ENCODE peak calls at places on chromosome 22, in four cellular contexts. X is HCT116, H is MM.1S, A is fibroblast of lung. I is an unnamed sample. For H3K4me1, the result is how much of the 10 kb centered on the place peaks cover.

GRCh38 chr22:29029202-29030000 is 32.2 kb downstream of the C22orf31 start:
- DNase-seq in X (no peak), H (no peak), A (no peak), I (no peak)

GRCh38 chr22:31127181-31127772 is 4.5 kb downstream of the INPP5J start:
- DNase-seq in X (no peak), H (no peak), A (no peak), I (no peak)

GRCh38 chr22:23415490-23415851 is 164.6 kb downstream of the IGLL1 start:
- DNase-seq in X (no peak), H (no peak), A (no peak), I (no peak)

GRCh38 chr22:35150163-35151107 is 84.5 kb downstream of the ISX start:
- DNase-seq in X (peak), H (peak), A (peak), I (peak)

GRCh38 chr22:30206964-30207363 is 39.6 kb downstream of the LIF start:
- DNase-seq in X (peak), H (no peak), A (peak), I (peak)

GRCh38 chr22:32528984-32529982 is 54.7 kb downstream of the FBXO7 start:
- DNase-seq in X (peak), H (peak), A (peak), I (peak)

GRCh38 chr22:17492247-17492646 is 71.1 kb upstream of the SLC25A18 start:
- DNase-seq in X (no peak), H (no peak), A (no peak), I (no peak)

GRCh38 chr22:44988671-44989070 is 21.1 kb downstream of the PHF21B start:
- DNase-seq in X (no peak), H (no peak), A (no peak), I (no peak)

GRCh38 chr22:35957589-35957988 is 71.0 kb downstream of the RBFOX2 start:
- DNase-seq in X (no peak), H (no peak), A (no peak), I (no peak)

GRCh38 chr22:29475550-29475949 is 4.5 kb upstream of the NEFH start:
- DNase-seq in X (no peak), H (no peak), A (no peak), I (no peak)

GRCh38 chr22:29216873-29217666 is 11.4 kb downstream of the EMID1 start:
- DNase-seq in X (no peak), H (no peak), A (no peak), I (peak)

GRCh38 chr22:23844739-23845202 is 6.0 kb upstream of the DERL3 start:
- DNase-seq in X (no peak), H (no peak), A (no peak), I (no peak)

GRCh38 chr22:23555118-23555517 is 25.0 kb downstream of the IGLL1 start:
- DNase-seq in X (no peak), H (no peak), A (no peak), I (no peak)

GRCh38 chr22:19197997-19198865 is 19.7 kb upstream of the SLC25A1 start:
- DNase-seq in X (no peak), H (no peak), A (no peak), I (no peak)

GRCh38 chr22:46113910-46114517 is 36.3 kb upstream of the PPARA start:
- DNase-seq in X (no peak), H (no peak), A (no peak), I (no peak)

GRCh38 chr22:46053563-46054090 is 76.7 kb upstream of the WNT7B start:
- DNase-seq in X (no peak), H (peak), A (peak), I (peak)

GRCh38 chr22:30823015-30823370 is 128.3 kb downstream of the OSBP2 start:
- DNase-seq in X (no peak), H (no peak), A (no peak), I (no peak)

GRCh38 chr22:44380716-44381500 is 68.2 kb upstream of the SHISAL1 start:
- DNase-seq in X (no peak), H (no peak), A (no peak), I (no peak)

GRCh38 chr22:43090130-43090789 is 1.1 kb upstream of the TTLL1 start:
- DNase-seq in X (peak), H (peak), A (peak), I (peak)

GRCh38 chr22:43096420-43096819 is 7.2 kb upstream of the TTLL1 start:
- DNase-seq in X (no peak), H (no peak), A (no peak), I (no peak)

GRCh38 chr22:43092085-43092484 is 2.9 kb upstream of the TTLL1 start:
- DNase-seq in X (no peak), H (no peak), A (no peak), I (no peak)

GRCh38 chr22:43094551-43094950 is 5.4 kb upstream of the TTLL1 start:
- DNase-seq in X (no peak), H (no peak), A (no peak), I (no peak)

DNA sequence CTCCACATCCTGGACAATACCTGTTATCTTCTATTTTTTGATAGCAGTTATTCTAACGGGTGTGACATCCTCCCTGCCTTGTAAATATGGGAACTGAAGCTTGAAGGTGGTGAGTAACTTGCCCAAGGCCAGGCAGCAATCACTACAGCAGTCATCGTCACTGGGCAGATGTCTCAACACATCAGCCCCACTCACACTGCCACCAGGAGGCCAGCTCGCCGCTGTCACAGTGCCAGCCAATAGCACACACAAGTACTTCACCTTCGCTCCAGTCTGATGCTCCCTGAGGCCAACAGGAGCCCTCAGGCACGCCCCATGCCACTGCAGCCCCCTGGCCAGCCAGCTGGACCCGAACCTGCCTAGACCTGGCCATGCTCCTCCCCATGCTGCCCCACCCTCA is 4.9 kb upstream of the TTLL1 start:
- DNase-seq in X (no peak), H (no peak), A (no peak), I (peak)
- TF ChIP-seq CTCF in X (no peak), H (no peak), A (no peak), I (peak)

GRCh38 chr22:38843716-38844660 is at the start of gene NPTXR:
- DNase-seq in X (no peak), H (no peak), A (peak), I (no peak)
- TF ChIP-seq EZH2 in X (no peak), H (peak), A (peak), I (peak)

GRCh38 chr22:37661160-37661924 is 2.8 kb downstream of the PDXP start:
- DNase-seq in X (no peak), H (no peak), A (peak), I (peak)

GRCh38 chr22:37662039-37662438 is 3.5 kb downstream of the PDXP start:
- DNase-seq in X (no peak), H (no peak), A (no peak), I (no peak)

GRCh38 chr22:37659897-37660708 is 1.6 kb downstream of the PDXP start:
- DNase-seq in X (no peak), H (no peak), A (no peak), I (no peak)

GRCh38 chr22:37659066-37659896 is 758 bp downstream of the PDXP start:
- DNase-seq in X (no peak), H (peak), A (no peak), I (no peak)

GRCh38 chr22:37660709-37661045 is 2.2 kb downstream of the PDXP start:
- DNase-seq in X (no peak), H (no peak), A (no peak), I (no peak)
- H3K4me1 ChIP-seq in X (under half), H (under half), A (under half), I (under half)

DNA sequence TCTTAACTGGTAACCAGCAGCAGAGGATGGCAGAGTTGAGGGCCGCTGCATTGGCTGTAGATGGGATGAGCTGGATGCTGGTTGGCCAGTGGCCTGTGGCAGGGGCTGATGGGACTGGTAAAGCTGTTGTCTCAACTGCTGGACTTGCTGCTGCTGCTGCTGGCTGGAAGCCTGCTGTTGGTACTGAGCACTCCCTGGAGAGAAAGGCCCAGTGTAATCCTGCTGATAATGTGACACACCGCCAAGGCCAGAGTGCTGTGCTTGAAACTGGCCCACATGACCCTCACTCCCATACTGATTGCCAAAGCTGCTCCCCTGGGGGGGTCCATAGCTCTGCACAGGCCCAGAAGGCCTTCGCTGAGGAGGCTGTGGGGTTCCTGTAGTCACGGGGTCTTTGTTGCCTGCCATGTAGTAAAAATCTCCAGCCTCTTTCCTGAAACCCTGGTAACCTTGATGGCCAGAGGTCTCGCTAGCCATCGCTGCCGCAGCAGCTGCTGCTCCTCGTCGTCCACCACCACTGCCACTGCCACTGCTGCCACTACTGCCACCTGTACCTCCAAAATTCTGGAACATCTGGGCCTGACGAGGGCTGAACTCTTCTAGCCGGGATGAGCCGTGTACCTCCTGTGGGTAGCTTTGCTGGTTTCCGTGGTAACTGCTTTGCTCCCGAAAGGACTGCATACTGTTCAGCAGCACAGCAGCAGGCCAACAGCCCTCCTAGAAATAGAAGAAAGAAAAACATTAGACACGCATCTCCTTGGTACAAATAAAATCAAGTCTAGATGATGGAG is 55.6 kb downstream of the TCF20 start:
- DNase-seq in X (no peak), H (no peak), A (no peak), I (no peak)
- TF ChIP-seq CTCF in X (no peak), H (no peak), A (no peak), I (no peak)

I was measured in mammary epithelial cell.